ENCODE peak calls at places on chromosomes 5 and 9, in ten cellular contexts. One of them, this sample, is unnamed.

GRCh38 chr9:115671911-115672310 is 481.7 kb upstream of the PAPPA start:
- DNase-seq in GM13977: no peak
- DNase-seq in natural killer cell: no peak
- DNase-seq in GM12878: no peak
- DNase-seq in brain microvascular endothelial cell: no peak
- DNase-seq in cardiac muscle cell: no peak
- DNase-seq in pancreas: no peak
- DNase-seq in CD14-positive monocyte: no peak
- DNase-seq in AG09309: no peak
- DNase-seq in HFFc6: no peak
- DNase-seq in this sample: no peak

GRCh38 chr9:104780796-104781395 is 17.0 kb downstream of the NIPSNAP3B start:
- DNase-seq in AG09309: peak
- DNase-seq in natural killer cell: no peak
- DNase-seq in pancreas: no peak
- DNase-seq in GM13977: peak
- DNase-seq in cardiac muscle cell: peak
- DNase-seq in CD14-positive monocyte: no peak
- DNase-seq in HFFc6: peak
- DNase-seq in GM12878: no peak
- DNase-seq in brain microvascular endothelial cell: no peak
- DNase-seq in this sample: no peak

GRCh38 chr5:38193015-38193581 is 65.3 kb upstream of the EGFLAM start:
- DNase-seq in pancreas: peak
- DNase-seq in brain microvascular endothelial cell: peak
- DNase-seq in GM13977: peak
- DNase-seq in AG09309: peak
- DNase-seq in natural killer cell: peak
- DNase-seq in cardiac muscle cell: peak
- DNase-seq in CD14-positive monocyte: no peak
- DNase-seq in GM12878: no peak
- DNase-seq in HFFc6: peak
- DNase-seq in this sample: peak

GRCh38 chr5:161086456-161086855 is 234.4 kb upstream of the ATP10B start:
- DNase-seq in cardiac muscle cell: no peak
- DNase-seq in brain microvascular endothelial cell: no peak
- DNase-seq in HFFc6: peak
- DNase-seq in GM12878: no peak
- DNase-seq in natural killer cell: no peak
- DNase-seq in GM13977: no peak
- DNase-seq in CD14-positive monocyte: no peak
- DNase-seq in AG09309: peak
- DNase-seq in pancreas: no peak
- DNase-seq in this sample: no peak

GRCh38 chr9:134056483-134057310 is 11.1 kb downstream of the BRD3 start:
- DNase-seq in brain microvascular endothelial cell: no peak
- DNase-seq in AG09309: no peak
- DNase-seq in pancreas: peak
- DNase-seq in GM13977: no peak
- DNase-seq in cardiac muscle cell: no peak
- DNase-seq in HFFc6: no peak
- DNase-seq in natural killer cell: no peak
- DNase-seq in GM12878: no peak
- DNase-seq in CD14-positive monocyte: peak
- DNase-seq in this sample: no peak

GRCh38 chr5:150243590-150243989 is 46.0 kb downstream of the CAMK2A start:
- DNase-seq in natural killer cell: no peak
- DNase-seq in brain microvascular endothelial cell: no peak
- DNase-seq in AG09309: no peak
- DNase-seq in GM12878: no peak
- DNase-seq in HFFc6: no peak
- DNase-seq in CD14-positive monocyte: no peak
- DNase-seq in GM13977: no peak
- DNase-seq in pancreas: no peak
- DNase-seq in cardiac muscle cell: no peak
- DNase-seq in this sample: no peak

GRCh38 chr9:3464033-3464638 is 61.7 kb downstream of the RFX3 start:
- DNase-seq in AG09309: peak
- DNase-seq in brain microvascular endothelial cell: no peak
- DNase-seq in HFFc6: no peak
- DNase-seq in GM13977: no peak
- DNase-seq in cardiac muscle cell: peak
- DNase-seq in GM12878: no peak
- DNase-seq in pancreas: no peak
- DNase-seq in CD14-positive monocyte: no peak
- DNase-seq in natural killer cell: no peak
- DNase-seq in this sample: no peak

GRCh38 chr5:136087961-136088871 is 44.4 kb upstream of the SMAD5 start:
- DNase-seq in CD14-positive monocyte: no peak
- DNase-seq in natural killer cell: no peak
- DNase-seq in GM12878: no peak
- DNase-seq in brain microvascular endothelial cell: peak
- DNase-seq in HFFc6: no peak
- DNase-seq in GM13977: no peak
- DNase-seq in AG09309: no peak
- DNase-seq in pancreas: peak
- DNase-seq in cardiac muscle cell: peak
- DNase-seq in this sample: no peak

GRCh38 chr5:143494162-143494561 is 90.7 kb upstream of the NR3C1 start:
- DNase-seq in CD14-positive monocyte: no peak
- DNase-seq in natural killer cell: no peak
- DNase-seq in AG09309: peak
- DNase-seq in GM12878: no peak
- DNase-seq in HFFc6: peak
- DNase-seq in brain microvascular endothelial cell: peak
- DNase-seq in pancreas: no peak
- DNase-seq in GM13977: no peak
- DNase-seq in cardiac muscle cell: peak
- DNase-seq in this sample: no peak

GRCh38 chr9:70553718-70554673 is 139.5 kb upstream of the KLF9 start:
- DNase-seq in GM12878: no peak
- DNase-seq in brain microvascular endothelial cell: no peak
- DNase-seq in cardiac muscle cell: peak
- DNase-seq in GM13977: no peak
- DNase-seq in HFFc6: peak
- DNase-seq in CD14-positive monocyte: no peak
- DNase-seq in AG09309: no peak
- DNase-seq in pancreas: no peak
- DNase-seq in natural killer cell: no peak
- DNase-seq in this sample: no peak

GRCh38 chr5:142011572-142012185 is 1.1 kb downstream of the GNPDA1 start:
- DNase-seq in CD14-positive monocyte: no peak
- DNase-seq in cardiac muscle cell: no peak
- DNase-seq in HFFc6: no peak
- DNase-seq in pancreas: no peak
- DNase-seq in AG09309: no peak
- DNase-seq in GM12878: no peak
- DNase-seq in natural killer cell: no peak
- DNase-seq in brain microvascular endothelial cell: no peak
- DNase-seq in GM13977: no peak
- DNase-seq in this sample: no peak

GRCh38 chr9:73583590-73583989 is 431.9 kb downstream of the ANXA1 start:
- DNase-seq in HFFc6: no peak
- DNase-seq in brain microvascular endothelial cell: no peak
- DNase-seq in GM12878: no peak
- DNase-seq in GM13977: no peak
- DNase-seq in cardiac muscle cell: peak
- DNase-seq in CD14-positive monocyte: no peak
- DNase-seq in pancreas: no peak
- DNase-seq in natural killer cell: no peak
- DNase-seq in AG09309: no peak
- DNase-seq in this sample: no peak

GRCh38 chr9:127856094-127856740 is 1.8 kb upstream of the ENG start:
- DNase-seq in AG09309: no peak
- DNase-seq in GM13977: no peak
- DNase-seq in GM12878: no peak
- DNase-seq in HFFc6: no peak
- DNase-seq in pancreas: no peak
- DNase-seq in cardiac muscle cell: no peak
- DNase-seq in natural killer cell: no peak
- DNase-seq in CD14-positive monocyte: no peak
- DNase-seq in brain microvascular endothelial cell: no peak
- DNase-seq in this sample: no peak

GRCh38 chr9:93092171-93092991 is 3.6 kb upstream of the CARD19 start:
- DNase-seq in GM12878: no peak
- DNase-seq in HFFc6: no peak
- DNase-seq in CD14-positive monocyte: no peak
- DNase-seq in pancreas: no peak
- DNase-seq in GM13977: no peak
- DNase-seq in cardiac muscle cell: no peak
- DNase-seq in brain microvascular endothelial cell: no peak
- DNase-seq in natural killer cell: no peak
- DNase-seq in AG09309: no peak
- DNase-seq in this sample: no peak

DNA sequence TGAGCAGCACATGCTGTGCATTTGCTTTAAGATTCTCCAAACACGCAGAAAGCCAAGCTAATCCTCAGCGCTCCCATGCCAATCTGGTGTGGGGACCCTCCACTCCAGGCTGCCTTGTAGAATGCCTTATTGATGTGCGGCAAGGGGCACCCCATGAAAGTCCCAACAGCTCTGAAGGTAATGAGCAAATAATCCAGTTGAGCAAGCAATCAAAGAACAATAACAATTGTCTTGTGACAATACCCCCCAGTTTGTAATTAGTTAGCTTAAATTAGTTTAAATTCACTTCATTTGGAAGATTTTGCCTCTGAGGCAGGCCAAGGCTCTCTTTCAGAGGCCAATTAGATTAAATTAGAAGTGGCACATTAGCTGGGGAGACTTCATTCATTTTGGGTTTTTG is 17.7 kb upstream of the FBP1 start:
- DNase-seq in HFFc6: no peak
- DNase-seq in CD14-positive monocyte: no peak
- DNase-seq in pancreas: no peak
- DNase-seq in cardiac muscle cell: no peak
- DNase-seq in natural killer cell: no peak
- DNase-seq in GM12878: no peak
- DNase-seq in GM13977: no peak
- DNase-seq in AG09309: no peak
- DNase-seq in brain microvascular endothelial cell: no peak
- DNase-seq in this sample: no peak
- TF ChIP-seq CTCF in HFFc6: no peak
- TF ChIP-seq CTCF in CD14-positive monocyte: no peak
- TF ChIP-seq CTCF in pancreas: no peak
- TF ChIP-seq CTCF in cardiac muscle cell: no peak
- TF ChIP-seq CTCF in natural killer cell: no peak
- TF ChIP-seq CTCF in GM12878: no peak
- TF ChIP-seq CTCF in GM13977: no peak
- TF ChIP-seq CTCF in AG09309: no peak
- TF ChIP-seq CTCF in brain microvascular endothelial cell: no peak
- TF ChIP-seq CTCF in this sample: no peak

DNA sequence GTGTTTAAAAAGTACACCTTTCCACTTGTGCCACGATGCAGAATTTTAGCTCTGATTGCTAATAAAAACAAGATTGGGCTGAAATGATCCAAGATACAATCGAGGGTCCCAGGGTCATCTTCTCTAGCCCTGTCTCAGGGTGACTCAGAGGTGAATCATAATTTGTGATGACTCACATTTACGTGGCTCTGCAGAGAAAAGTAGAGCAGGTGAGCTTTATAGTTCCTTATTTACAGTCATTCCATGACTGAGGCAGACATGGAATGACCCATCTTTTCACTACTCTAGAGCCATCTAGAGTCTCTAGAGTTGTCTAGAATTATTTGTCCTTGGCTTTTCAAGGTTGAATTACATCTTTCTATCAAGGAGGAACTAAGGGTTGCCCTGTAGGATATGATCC is 155.2 kb downstream of the GAS1 start:
- DNase-seq in GM12878: no peak
- DNase-seq in natural killer cell: no peak
- DNase-seq in AG09309: no peak
- DNase-seq in GM13977: no peak
- DNase-seq in pancreas: no peak
- DNase-seq in cardiac muscle cell: no peak
- DNase-seq in brain microvascular endothelial cell: no peak
- DNase-seq in HFFc6: peak
- DNase-seq in CD14-positive monocyte: no peak
- DNase-seq in this sample: no peak
- TF ChIP-seq CTCF in GM12878: no peak
- TF ChIP-seq CTCF in natural killer cell: no peak
- TF ChIP-seq CTCF in AG09309: no peak
- TF ChIP-seq CTCF in GM13977: no peak
- TF ChIP-seq CTCF in pancreas: no peak
- TF ChIP-seq CTCF in cardiac muscle cell: no peak
- TF ChIP-seq CTCF in brain microvascular endothelial cell: no peak
- TF ChIP-seq CTCF in HFFc6: no peak
- TF ChIP-seq CTCF in CD14-positive monocyte: no peak
- TF ChIP-seq CTCF in this sample: no peak

DNA sequence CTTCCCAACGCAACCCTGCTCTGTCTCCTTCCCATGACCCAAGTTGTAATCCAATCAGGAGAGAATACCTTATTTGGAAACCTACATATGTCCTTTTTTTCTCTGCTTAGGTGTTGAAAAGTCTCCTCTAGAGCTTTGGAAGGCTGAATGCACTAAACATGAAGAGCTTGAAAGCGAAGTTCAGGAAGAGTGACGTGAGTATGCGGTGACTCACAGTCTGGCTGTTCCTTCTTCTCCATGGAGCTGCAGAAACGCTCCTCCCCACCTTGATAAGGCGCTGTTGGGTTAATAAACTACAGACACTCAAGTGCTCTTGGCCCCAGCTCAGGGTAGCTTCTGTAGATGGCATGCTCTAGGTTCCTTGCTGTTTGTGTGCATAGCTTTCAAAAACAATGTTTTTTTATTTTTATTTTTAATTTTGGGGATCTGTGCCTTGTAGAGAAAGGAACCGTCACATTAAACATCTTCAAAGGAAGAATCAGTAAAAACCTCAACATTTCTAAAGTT is 30.7 kb downstream of the RAI14 start:
- DNase-seq in AG09309: peak
- DNase-seq in HFFc6: peak
- DNase-seq in GM13977: no peak
- DNase-seq in natural killer cell: no peak
- DNase-seq in GM12878: no peak
- DNase-seq in cardiac muscle cell: peak
- DNase-seq in pancreas: peak
- DNase-seq in brain microvascular endothelial cell: peak
- DNase-seq in CD14-positive monocyte: no peak
- DNase-seq in this sample: no peak
- TF ChIP-seq CTCF in AG09309: peak
- TF ChIP-seq CTCF in HFFc6: peak
- TF ChIP-seq CTCF in GM13977: no peak
- TF ChIP-seq CTCF in natural killer cell: no peak
- TF ChIP-seq CTCF in GM12878: no peak
- TF ChIP-seq CTCF in cardiac muscle cell: no peak
- TF ChIP-seq CTCF in pancreas: no peak
- TF ChIP-seq CTCF in brain microvascular endothelial cell: peak
- TF ChIP-seq CTCF in CD14-positive monocyte: no peak
- TF ChIP-seq CTCF in this sample: no peak

DNA sequence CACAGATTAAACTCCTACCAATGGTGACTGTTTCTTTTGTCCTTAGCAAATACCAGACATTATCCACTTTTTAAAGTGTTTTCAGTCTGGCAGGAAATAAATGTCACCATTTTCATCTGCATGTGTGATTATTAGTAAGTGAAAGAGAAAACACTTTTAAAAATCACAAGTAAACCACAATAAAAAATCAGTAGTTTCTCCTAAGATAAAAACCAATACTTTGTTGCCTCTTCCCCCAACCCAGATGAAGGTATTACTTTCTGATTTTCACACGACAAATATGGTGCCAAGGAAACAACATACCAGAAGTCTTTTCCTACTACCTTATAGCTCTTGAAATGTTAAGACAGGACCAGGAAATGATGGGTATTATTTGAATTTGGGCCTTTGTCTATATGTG is 11.5 kb upstream of the MAP3K1 start:
- DNase-seq in brain microvascular endothelial cell: no peak
- DNase-seq in pancreas: no peak
- DNase-seq in cardiac muscle cell: no peak
- DNase-seq in natural killer cell: no peak
- DNase-seq in GM13977: no peak
- DNase-seq in AG09309: no peak
- DNase-seq in CD14-positive monocyte: no peak
- DNase-seq in HFFc6: no peak
- DNase-seq in GM12878: no peak
- DNase-seq in this sample: no peak
- TF ChIP-seq CTCF in brain microvascular endothelial cell: no peak
- TF ChIP-seq CTCF in pancreas: no peak
- TF ChIP-seq CTCF in cardiac muscle cell: no peak
- TF ChIP-seq CTCF in natural killer cell: no peak
- TF ChIP-seq CTCF in GM13977: no peak
- TF ChIP-seq CTCF in AG09309: no peak
- TF ChIP-seq CTCF in CD14-positive monocyte: no peak
- TF ChIP-seq CTCF in HFFc6: no peak
- TF ChIP-seq CTCF in GM12878: no peak
- TF ChIP-seq CTCF in this sample: no peak